ENCODE peak calls at places on chromosomes 1 and 21, in six cellular contexts. F is amygdala; N is omental fat pad; V is amniotic stem cell; Y is BJ; P is activated naive CD4-positive, alpha-beta T cell. T is an unnamed sample.

GRCh38 chr1:219639843-219640606 is 27.1 kb upstream of the ZC3H11B start:
- DNase-seq in P (no peak), Y (no peak), F (no peak), N (no peak), V (no peak), T (no peak)

GRCh38 chr1:86865973-86866637 is 47.8 kb downstream of the SELENOF start:
- DNase-seq in V (no peak), N (no peak), F (no peak), Y (no peak), P (no peak), T (no peak)

GRCh38 chr1:53160924-53161378 is 18.5 kb upstream of the SLC1A7 start:
- DNase-seq in F (no peak), V (no peak), P (no peak), Y (no peak), N (no peak), T (no peak)

GRCh38 chr1:169565335-169566271 is 20.7 kb downstream of the F5 start:
- DNase-seq in V (no peak), P (no peak), Y (no peak), F (no peak), N (no peak), T (no peak)

GRCh38 chr1:177569476-177569875 is 398.7 kb downstream of the BRINP2 start:
- DNase-seq in Y (no peak), N (no peak), F (no peak), V (no peak), P (no peak), T (no peak)

GRCh38 chr1:180358649-180359048 is 128.6 kb downstream of the LHX4 start:
- DNase-seq in F (no peak), P (no peak), N (no peak), Y (no peak), V (no peak), T (no peak)

GRCh38 chr1:1393014-1393413 is 6.1 kb downstream of the CCNL2 start:
- DNase-seq in Y (no peak), F (no peak), V (no peak), P (no peak), N (no peak), T (no peak)

GRCh38 chr1:212607924-212608208 is 695 bp upstream of the ATF3 start:
- DNase-seq in N (no peak), Y (no peak), P (no peak), F (no peak), V (no peak), T (no peak)

GRCh38 chr1:244060117-244060516 is 9.0 kb downstream of the ZBTB18 start:
- DNase-seq in F (no peak), P (no peak), V (no peak), N (no peak), Y (no peak), T (no peak)

GRCh38 chr1:26618561-26618960 is 77.3 kb upstream of the ARID1A start:
- DNase-seq in V (no peak), P (no peak), Y (no peak), N (no peak), F (no peak), T (no peak)

GRCh38 chr1:224450956-224451350 is 16.4 kb upstream of the WDR26 start:
- DNase-seq in P (no peak), V (no peak), F (no peak), Y (no peak), N (no peak), T (no peak)

GRCh38 chr1:222817529-222817928 is 2.7 kb downstream of the DISP1 start:
- DNase-seq in F (no peak), V (peak), Y (peak), P (no peak), N (no peak), T (no peak)

GRCh38 chr1:185896863-185897262 is 162.7 kb downstream of the HMCN1 start:
- DNase-seq in P (no peak), N (no peak), Y (no peak), F (no peak), V (no peak), T (no peak)

GRCh38 chr1:99348375-99349132 is 84.3 kb downstream of the PLPPR4 start:
- DNase-seq in V (no peak), F (no peak), N (no peak), Y (no peak), P (no peak), T (no peak)

GRCh38 chr1:62849031-62849430 is 65.1 kb downstream of the ATG4C start:
- DNase-seq in N (no peak), V (no peak), Y (no peak), P (no peak), F (no peak), T (no peak)

GRCh38 chr1:204894031-204894430 is 23.4 kb downstream of the NFASC start:
- DNase-seq in P (no peak), V (no peak), F (no peak), Y (no peak), N (no peak), T (no peak)

GRCh38 chr1:206734499-206735142 is 36.0 kb upstream of the IL19 start:
- DNase-seq in F (no peak), P (peak), N (peak), V (no peak), Y (no peak), T (no peak)

GRCh38 chr21:42537106-42537742 is 23.6 kb downstream of the SLC37A1 start:
- DNase-seq in P (no peak), V (no peak), N (no peak), Y (no peak), F (no peak), T (peak)

GRCh38 chr1:105362438-105362837 is 1612.7 kb downstream of the AMY1C start:
- DNase-seq in N (no peak), P (no peak), V (no peak), Y (no peak), F (no peak), T (no peak)

GRCh38 chr1:182246783-182247182 is 144.8 kb downstream of the GLUL start:
- DNase-seq in P (no peak), F (no peak), Y (no peak), N (no peak), V (no peak), T (no peak)

GRCh38 chr1:53951697-53952096 is 5.5 kb downstream of the LRRC42 start:
- DNase-seq in F (no peak), N (no peak), Y (no peak), P (no peak), V (no peak), T (no peak)

GRCh38 chr1:5053744-5054143 is 399.3 kb downstream of the AJAP1 start:
- DNase-seq in F (no peak), Y (no peak), V (no peak), N (no peak), P (no peak), T (no peak)

GRCh38 chr1:228284148-228284495 is 76.3 kb downstream of the OBSCN start:
- DNase-seq in V (no peak), N (no peak), P (no peak), F (no peak), Y (no peak), T (no peak)

GRCh38 chr1:197173571-197174482 is 27.4 kb upstream of the ASPM start:
- DNase-seq in N (no peak), P (no peak), V (no peak), F (no peak), Y (no peak), T (no peak)

GRCh38 chr1:27816921-27817630 is 13.5 kb upstream of the PPP1R8 start:
- DNase-seq in N (no peak), Y (peak), P (no peak), V (peak), F (no peak), T (no peak)

GRCh38 chr21:42189860-42190491 is 29.0 kb upstream of the ABCG1 start:
- DNase-seq in F (no peak), Y (no peak), N (no peak), P (no peak), V (no peak), T (no peak)

GRCh38 chr1:203197625-203198024 is 11.1 kb upstream of the CHI3L1 start:
- DNase-seq in Y (no peak), F (no peak), P (no peak), N (peak), V (peak), T (no peak)

T was measured in hippocampal formation.